ENCODE peak calls at places on chromosome 6, in eight cellular contexts. One of them, this sample, is unnamed.

GRCh38 chr6:67952948-67953347 is 682.1 kb upstream of the ADGRB3 start:
- DNase-seq in CD4-positive, alpha-beta T cell: no peak
- DNase-seq in astrocyte of the hippocampus: no peak
- DNase-seq in adipocyte: no peak
- DNase-seq in HTR-8/SVneo: no peak
- DNase-seq in GM06990: no peak
- DNase-seq in lung: no peak
- DNase-seq in central memory CD4-positive, alpha-beta T cell: no peak
- DNase-seq in this sample: no peak

GRCh38 chr6:105484238-105485161 is 81.6 kb upstream of the PREP start:
- DNase-seq in GM06990: peak; percentile 28
- DNase-seq in astrocyte of the hippocampus: peak; percentile 64
- DNase-seq in lung: no peak
- DNase-seq in CD4-positive, alpha-beta T cell: no peak
- DNase-seq in adipocyte: peak; percentile 84
- DNase-seq in central memory CD4-positive, alpha-beta T cell: peak; percentile 28
- DNase-seq in HTR-8/SVneo: peak; percentile 23
- DNase-seq in this sample: no peak

GRCh38 chr6:27474672-27475071 is 1.8 kb upstream of the ZNF184 start:
- DNase-seq in CD4-positive, alpha-beta T cell: no peak
- DNase-seq in adipocyte: no peak
- DNase-seq in astrocyte of the hippocampus: no peak
- DNase-seq in GM06990: no peak
- DNase-seq in HTR-8/SVneo: no peak
- DNase-seq in central memory CD4-positive, alpha-beta T cell: no peak
- DNase-seq in lung: no peak
- DNase-seq in this sample: no peak

GRCh38 chr6:131914234-131914633 is 36.9 kb downstream of the CCN2 start:
- DNase-seq in central memory CD4-positive, alpha-beta T cell: no peak
- DNase-seq in CD4-positive, alpha-beta T cell: no peak
- DNase-seq in adipocyte: no peak
- DNase-seq in astrocyte of the hippocampus: no peak
- DNase-seq in GM06990: no peak
- DNase-seq in lung: no peak
- DNase-seq in HTR-8/SVneo: no peak
- DNase-seq in this sample: no peak

GRCh38 chr6:142297996-142298753 is 3.6 kb upstream of the ADGRG6 start:
- DNase-seq in CD4-positive, alpha-beta T cell: no peak
- DNase-seq in lung: no peak
- DNase-seq in adipocyte: peak; percentile 39
- DNase-seq in HTR-8/SVneo: peak; percentile 32
- DNase-seq in GM06990: no peak
- DNase-seq in astrocyte of the hippocampus: peak; percentile 66
- DNase-seq in central memory CD4-positive, alpha-beta T cell: no peak
- DNase-seq in this sample: peak; percentile 93

GRCh38 chr6:21423106-21423854 is 170.3 kb upstream of the SOX4 start:
- DNase-seq in adipocyte: no peak
- DNase-seq in astrocyte of the hippocampus: no peak
- DNase-seq in lung: no peak
- DNase-seq in GM06990: no peak
- DNase-seq in CD4-positive, alpha-beta T cell: no peak
- DNase-seq in HTR-8/SVneo: no peak
- DNase-seq in central memory CD4-positive, alpha-beta T cell: no peak
- DNase-seq in this sample: no peak

GRCh38 chr6:85360794-85361642 is 88.9 kb upstream of the NT5E start:
- DNase-seq in astrocyte of the hippocampus: peak; percentile 84
- DNase-seq in lung: peak; percentile 35
- DNase-seq in adipocyte: peak; percentile 90
- DNase-seq in HTR-8/SVneo: peak; percentile 68
- DNase-seq in CD4-positive, alpha-beta T cell: no peak
- DNase-seq in central memory CD4-positive, alpha-beta T cell: no peak
- DNase-seq in GM06990: no peak
- DNase-seq in this sample: peak; percentile 89

GRCh38 chr6:169810066-169810989 is 58.9 kb downstream of the ERMARD start:
- DNase-seq in HTR-8/SVneo: no peak
- DNase-seq in lung: peak; percentile 28
- DNase-seq in adipocyte: no peak
- DNase-seq in central memory CD4-positive, alpha-beta T cell: no peak
- DNase-seq in astrocyte of the hippocampus: no peak
- DNase-seq in CD4-positive, alpha-beta T cell: no peak
- DNase-seq in GM06990: no peak
- DNase-seq in this sample: no peak

This sample was measured in trophoblast cell.